ENCODE peak calls at places on chromosomes 12 and 14, in eight cellular contexts. F is IMR-90, Z is gastrocnemius medialis, S is Peyer's patch, W is body of pancreas, B is transverse colon, R is upper lobe of left lung, A is tibial nerve. C is an unnamed sample.

GRCh38 chr12:65825573-65826512 is 1.6 kb downstream of the HMGA2 start:
- DNase-seq in F (peak; percentile 41), Z (no peak), S (peak; percentile 73), W (peak; percentile 24), B (peak; percentile 33), R (peak; percentile 86), A (no peak), C (no peak)

GRCh38 chr14:69643430-69644200 is 32.2 kb downstream of the SUSD6 start:
- DNase-seq in F (peak; percentile 84), Z (peak; percentile 86), S (peak; percentile 80), W (peak; percentile 91), B (peak; percentile 86), R (no peak), A (no peak), C (peak; percentile 83)

GRCh38 chr12:68119724-68120211 is 39.8 kb downstream of the IFNG start:
- DNase-seq in F (no peak), Z (no peak), S (no peak), W (no peak), B (no peak), R (no peak), A (no peak), C (no peak)

GRCh38 chr12:96466939-96467751 is 22.2 kb upstream of the CFAP54 start:
- DNase-seq in F (peak; percentile 71), Z (no peak), S (no peak), W (no peak), B (no peak), R (no peak), A (no peak), C (no peak)

GRCh38 chr12:1552978-1553471 is 41.4 kb downstream of the FBXL14 start:
- DNase-seq in F (peak; percentile 84), Z (no peak), S (no peak), W (no peak), B (no peak), R (no peak), A (no peak), C (no peak)

GRCh38 chr14:93954900-93955891 is 21.2 kb downstream of the ASB2 start:
- DNase-seq in F (no peak), Z (peak; percentile 37), S (no peak), W (no peak), B (peak; percentile 54), R (no peak), A (no peak), C (no peak)

GRCh38 chr12:11500222-11500860 is 105.0 kb upstream of the PRB2 start:
- DNase-seq in F (peak; percentile 50), Z (peak; percentile 21), S (peak; percentile 81), W (peak; percentile 85), B (peak; percentile 83), R (peak; percentile 93), A (peak; percentile 73), C (peak; percentile 90)

GRCh38 chr14:29030970-29031369 is 264.4 kb downstream of the FOXG1 start:
- DNase-seq in F (no peak), Z (no peak), S (no peak), W (no peak), B (no peak), R (no peak), A (no peak), C (no peak)

GRCh38 chr14:33568935-33569579 is 381.8 kb downstream of the EGLN3 start:
- DNase-seq in F (no peak), Z (no peak), S (no peak), W (no peak), B (no peak), R (no peak), A (no peak), C (no peak)

GRCh38 chr12:15558915-15559528 is 230.2 kb downstream of the EPS8 start:
- DNase-seq in F (peak; percentile 87), Z (no peak), S (no peak), W (no peak), B (no peak), R (no peak), A (no peak), C (no peak)

GRCh38 chr14:32203928-32204357 is 874 bp upstream of the RNU6-8 start:
- DNase-seq in F (no peak), Z (peak; percentile 57), S (no peak), W (peak; percentile 15), B (peak; percentile 38), R (no peak), A (no peak), C (peak; percentile 34)

DNA sequence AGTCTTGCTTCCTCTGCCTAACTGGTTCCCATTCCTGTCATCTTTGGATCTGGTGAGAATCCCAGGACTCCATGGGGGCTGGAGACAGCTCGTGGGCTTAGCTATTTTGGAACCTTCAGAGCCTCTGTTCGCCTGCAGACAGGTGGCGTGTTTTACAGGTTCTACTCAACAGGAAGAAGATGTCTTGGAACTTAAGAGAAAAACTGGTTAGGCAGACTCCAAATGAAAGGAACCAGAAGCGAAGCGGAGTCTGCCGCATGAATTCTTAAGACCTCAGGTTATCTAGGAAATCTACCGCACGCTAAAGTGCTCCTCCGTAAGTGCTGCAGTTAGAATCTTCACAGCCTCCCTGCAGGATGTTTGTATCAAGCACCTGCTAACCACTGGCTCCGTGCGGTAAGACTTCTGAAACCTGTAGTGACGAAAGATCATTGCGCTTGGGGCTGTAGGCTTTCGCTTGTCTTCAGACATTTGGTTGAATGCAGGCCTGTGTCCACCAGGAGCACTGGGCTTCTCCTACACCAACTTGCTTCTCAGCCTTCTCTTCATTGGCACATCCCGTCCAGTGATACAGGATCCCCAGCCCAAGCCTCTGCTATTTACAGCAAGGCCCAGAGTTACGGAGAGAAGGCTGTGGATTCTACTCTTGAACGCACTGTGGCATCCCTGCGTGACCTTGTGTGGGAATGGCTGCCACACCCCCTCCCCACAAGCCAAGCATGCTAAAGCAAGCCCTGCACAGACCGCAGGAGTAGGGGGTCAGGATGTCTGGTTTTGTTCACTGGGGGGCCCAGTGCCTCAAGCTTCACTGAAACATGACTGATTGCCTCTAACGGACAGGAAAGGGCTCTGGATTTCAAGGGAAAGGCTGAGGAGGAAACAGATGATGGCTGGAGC is 35.0 kb downstream of the ACADS start:
- DNase-seq in F (no peak), Z (peak; percentile 77), S (no peak), W (no peak), B (no peak), R (no peak), A (no peak), C (no peak)
- H3K27ac ChIP-seq in F (no peak overlapping the region), Z (peak overlapping the region; percentile 98), S (peak overlapping the region; percentile 62), W (no peak overlapping the region), B (peak overlapping the region; percentile 51), R (no peak overlapping the region), A (no peak overlapping the region), C (peak overlapping the region; percentile 73)

GRCh38 chr12:108374596-108375320 is 35.6 kb upstream of the CMKLR1 start:
- DNase-seq in F (no peak), Z (no peak), S (no peak), W (no peak), B (no peak), R (no peak), A (no peak), C (no peak)
- TF ChIP-seq CTCF in F (no peak), Z (no peak), S (no peak), W (no peak), B (no peak), R (no peak), A (no peak), C (no peak)

DNA sequence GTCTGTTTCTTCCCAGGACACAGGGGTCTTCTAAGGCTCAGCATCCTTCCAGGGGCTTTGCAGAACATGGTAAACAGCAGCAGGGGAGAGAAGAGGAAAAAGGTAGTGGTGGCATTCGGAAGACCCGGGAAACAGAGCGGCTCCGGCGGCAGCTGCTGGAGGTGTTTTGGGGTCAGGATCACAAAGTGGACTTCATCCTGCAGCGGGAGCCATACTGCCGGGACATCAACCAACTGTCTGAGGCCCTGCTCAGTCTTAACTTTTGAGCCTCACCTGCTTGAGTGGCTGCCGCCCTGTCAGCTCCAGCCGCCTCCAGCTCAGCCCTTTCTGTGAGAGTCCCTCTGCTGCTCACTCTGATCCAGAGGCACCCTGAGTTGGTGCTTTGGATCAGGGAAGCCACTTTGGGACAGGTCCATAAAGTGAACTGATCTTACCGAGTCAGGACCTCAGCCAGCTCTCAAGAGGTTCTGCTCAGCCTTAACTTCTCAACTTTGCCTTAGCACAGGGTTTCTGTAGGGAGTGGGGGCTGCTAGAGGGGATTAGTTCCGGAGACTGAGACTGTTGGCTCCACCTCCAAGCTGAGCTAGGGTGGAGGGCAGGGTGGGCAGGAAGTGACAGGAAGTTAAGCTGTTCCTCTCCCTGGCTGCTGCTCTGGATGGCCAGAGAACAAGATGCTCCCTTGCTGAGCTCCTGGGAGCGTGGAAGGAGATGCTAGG is 5.4 kb downstream of the SDR39U1 start:
- DNase-seq in F (no peak), Z (no peak), S (no peak), W (no peak), B (no peak), R (peak; percentile 49), A (no peak), C (no peak)
- TF ChIP-seq POLR2A in F (no peak), Z (no peak), S (no peak), W (no peak), B (no peak), R (no peak), A (no peak), C (no peak)

GRCh38 chr12:105227879-105228278 is 8.1 kb downstream of the APPL2 start:
- DNase-seq in F (peak; percentile 31), Z (no peak), S (no peak), W (no peak), B (no peak), R (no peak), A (no peak), C (no peak)

GRCh38 chr12:105229446-105229845 is 6.5 kb downstream of the APPL2 start:
- DNase-seq in F (peak; percentile 24), Z (no peak), S (no peak), W (no peak), B (no peak), R (no peak), A (no peak), C (no peak)

GRCh38 chr12:105228966-105229365 is 7.0 kb downstream of the APPL2 start:
- DNase-seq in F (no peak), Z (no peak), S (no peak), W (no peak), B (no peak), R (no peak), A (no peak), C (no peak)

GRCh38 chr12:105226219-105226618 is 9.8 kb downstream of the APPL2 start:
- DNase-seq in F (peak; percentile 97), Z (peak; percentile 72), S (no peak), W (peak; percentile 65), B (peak; percentile 47), R (no peak), A (peak; percentile 76), C (peak; percentile 62)

DNA sequence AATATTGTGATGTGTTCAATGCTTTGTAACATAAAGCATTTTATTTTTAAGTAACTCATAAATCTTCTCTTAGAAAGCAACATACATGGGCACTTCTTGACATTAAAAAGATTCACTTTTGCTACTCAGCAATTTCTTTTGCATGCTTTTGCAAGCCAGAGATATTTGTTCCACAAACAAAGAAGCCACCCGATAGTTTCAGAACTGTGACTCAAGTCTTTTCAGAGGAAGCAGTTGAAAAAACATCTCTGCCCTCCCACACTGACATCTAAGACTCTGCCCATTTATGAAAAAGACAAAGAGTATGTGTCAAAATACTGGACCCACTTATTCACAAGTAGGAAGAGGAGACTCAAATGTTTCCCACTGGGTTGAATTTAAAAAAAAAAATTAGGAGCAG is 7.5 kb downstream of the APPL2 start:
- DNase-seq in F (peak; percentile 80), Z (no peak), S (no peak), W (no peak), B (no peak), R (no peak), A (no peak), C (no peak)
- H3K27ac ChIP-seq in F (no peak overlapping the region), Z (no peak overlapping the region), S (peak overlapping the region; percentile 57), W (no peak overlapping the region), B (peak overlapping the region; percentile 55), R (no peak overlapping the region), A (no peak overlapping the region), C (no peak overlapping the region)

GRCh38 chr12:47214771-47215170 is 135.0 kb upstream of the AMIGO2 start:
- DNase-seq in F (no peak), Z (no peak), S (no peak), W (no peak), B (no peak), R (no peak), A (no peak), C (no peak)
- TF ChIP-seq CTCF in F (no peak), Z (no peak), S (no peak), W (no peak), B (no peak), R (no peak), A (no peak), C (no peak)